ENCODE peak calls at places on chromosomes 6 and 20, in five cellular contexts. H is NCI-H1436 treated with DMSO at 0.1 percent for 48 hours; D is effector CD4-positive, alpha-beta T cell; U is AG09309; X is AG08396. S is an unnamed sample.

GRCh38 chr6:169145991-169146501 is 107.6 kb downstream of the THBS2 start:
- DNase-seq in U (no peak), D (no peak), H (no peak), X (no peak), S (no peak)

GRCh38 chr6:82348130-82348529 is 15.5 kb upstream of the TPBG start:
- DNase-seq in H (no peak), U (no peak), X (no peak), D (no peak), S (no peak)

GRCh38 chr6:148107911-148108310 is 234.7 kb upstream of the SASH1 start:
- DNase-seq in H (no peak), X (no peak), D (no peak), U (no peak), S (no peak)

GRCh38 chr6:3131695-3132094 is 13.2 kb downstream of the BPHL start:
- DNase-seq in H (no peak), X (no peak), D (no peak), U (no peak), S (no peak)

GRCh38 chr20:17530716-17531536 is at the start of gene BFSP1:
- DNase-seq in H (no peak), X (peak), D (peak), U (no peak), S (no peak)

GRCh38 chr6:111750753-111751684 is 122.2 kb downstream of the FYN start:
- DNase-seq in H (no peak), U (no peak), D (peak), X (no peak), S (no peak)

GRCh38 chr6:170152111-170152926 is 138.6 kb downstream of the DLL1 start:
- DNase-seq in X (no peak), H (no peak), D (no peak), U (no peak), S (no peak)

GRCh38 chr6:140071601-140072062 is 697.2 kb upstream of the CITED2 start:
- DNase-seq in D (no peak), X (no peak), H (no peak), U (peak), S (peak)

GRCh38 chr20:47785321-47785899 is at the start of gene SULF2:
- DNase-seq in U (no peak), H (no peak), D (no peak), X (no peak), S (no peak)

GRCh38 chr20:3784226-3784853 is 2.2 kb downstream of the CENPB start:
- DNase-seq in D (no peak), U (no peak), X (no peak), H (no peak), S (no peak)

GRCh38 chr20:61663521-61664425 is 401.9 kb downstream of the TAF4 start:
- DNase-seq in H (no peak), D (no peak), X (no peak), U (no peak), S (no peak)

GRCh38 chr20:37920679-37921322 is 17.9 kb downstream of the VSTM2L start:
- DNase-seq in X (no peak), U (no peak), D (no peak), H (no peak), S (no peak)

GRCh38 chr6:4344317-4344899 is 209.0 kb upstream of the ECI2 start:
- DNase-seq in D (no peak), H (no peak), U (no peak), X (no peak), S (no peak)

GRCh38 chr6:114087496-114087895 is 116.5 kb upstream of the HDAC2 start:
- DNase-seq in D (no peak), U (no peak), X (no peak), H (no peak), S (no peak)

GRCh38 chr6:118495639-118496296 is 52.3 kb upstream of the PLN start:
- DNase-seq in H (no peak), X (no peak), U (no peak), D (no peak), S (no peak)

S was measured in AG04449.